ENCODE peak calls at places on chromosomes 4 and X, in nine cellular contexts. X, C, O, U, Y, N, A, G and F are unnamed samples.

GRCh38 chrX:136525738-136526606 is 6.0 kb upstream of the VGLL1 start:
- DNase-seq in X (peak; percentile 44), C (peak; percentile 49), O (peak; percentile 57), U (peak; percentile 62), Y (no peak), N (peak; percentile 83), A (peak; percentile 74), G (peak; percentile 91), F (peak; percentile 88)

GRCh38 chr4:10056334-10057022 is 35.2 kb upstream of the SLC2A9 start:
- DNase-seq in X (no peak), C (no peak), O (no peak), U (no peak), Y (no peak), N (no peak), A (no peak), G (no peak), F (no peak)

GRCh38 chrX:132497432-132497831 is 8.6 kb upstream of the MBNL3 start:
- DNase-seq in X (no peak), C (no peak), O (no peak), U (no peak), Y (no peak), N (no peak), A (no peak), G (no peak), F (no peak)

GRCh38 chrX:13119386-13119785 is 75.0 kb upstream of the FAM9C start:
- DNase-seq in X (no peak), C (no peak), O (no peak), U (peak; percentile 50), Y (no peak), N (no peak), A (no peak), G (peak; percentile 44), F (no peak)

GRCh38 chrX:21975827-21976226 is 35.3 kb downstream of the SMS start:
- DNase-seq in X (no peak), C (no peak), O (no peak), U (peak; percentile 75), Y (no peak), N (no peak), A (no peak), G (peak; percentile 71), F (no peak)

GRCh38 chr4:117660668-117661067 is 373.6 kb upstream of the NDST3 start:
- DNase-seq in X (no peak), C (no peak), O (no peak), U (no peak), Y (no peak), N (no peak), A (no peak), G (no peak), F (no peak)

GRCh38 chr4:146235654-146236570 is 21.6 kb downstream of the REELD1 start:
- DNase-seq in X (no peak), C (no peak), O (peak; percentile 61), U (peak; percentile 26), Y (no peak), N (peak; percentile 62), A (no peak), G (no peak), F (no peak)

GRCh38 chrX:10041383-10041782 is 74.2 kb downstream of the CLDN34 start:
- DNase-seq in X (no peak), C (no peak), O (no peak), U (no peak), Y (peak; percentile 79), N (no peak), A (no peak), G (no peak), F (no peak)

GRCh38 chr4:124803641-124804040 is 91.1 kb upstream of the ANKRD50 start:
- DNase-seq in X (no peak), C (no peak), O (no peak), U (peak; percentile 11), Y (no peak), N (no peak), A (no peak), G (peak; percentile 22), F (no peak)

GRCh38 chr4:173057442-173057841 is 111.2 kb upstream of the GALNT7 start:
- DNase-seq in X (no peak), C (no peak), O (no peak), U (peak; percentile 37), Y (no peak), N (no peak), A (no peak), G (no peak), F (no peak)

GRCh38 chrX:132426695-132427281 is 62.0 kb downstream of the MBNL3 start:
- DNase-seq in X (no peak), C (no peak), O (no peak), U (peak; percentile 79), Y (no peak), N (no peak), A (no peak), G (peak; percentile 68), F (no peak)

GRCh38 chr4:175385797-175386196 is 426.3 kb downstream of the GPM6A start:
- DNase-seq in X (no peak), C (no peak), O (no peak), U (peak; percentile 2), Y (no peak), N (no peak), A (no peak), G (no peak), F (no peak)

GRCh38 chrX:40172980-40173661 is 75.4 kb upstream of the BCOR start:
- DNase-seq in X (peak; percentile 32), C (no peak), O (no peak), U (peak; percentile 22), Y (no peak), N (no peak), A (no peak), G (no peak), F (no peak)

GRCh38 chrX:40169193-40170086 is 71.7 kb upstream of the BCOR start:
- DNase-seq in X (peak; percentile 79), C (no peak), O (no peak), U (peak; percentile 93), Y (peak; percentile 88), N (peak; percentile 78), A (peak; percentile 80), G (peak; percentile 83), F (no peak)

GRCh38 chrX:40172169-40172979 is 74.6 kb upstream of the BCOR start:
- DNase-seq in X (peak; percentile 69), C (peak; percentile 73), O (peak; percentile 62), U (peak; percentile 90), Y (no peak), N (peak; percentile 84), A (peak; percentile 64), G (peak; percentile 65), F (peak; percentile 90)

GRCh38 chrX:40171513-40172168 is 73.9 kb upstream of the BCOR start:
- DNase-seq in X (peak; percentile 27), C (peak; percentile 35), O (no peak), U (peak; percentile 86), Y (no peak), N (peak; percentile 59), A (no peak), G (peak; percentile 53), F (no peak)

GRCh38 chrX:40170830-40171512 is 73.2 kb upstream of the BCOR start:
- DNase-seq in X (peak; percentile 37), C (peak; percentile 24), O (no peak), U (peak; percentile 69), Y (no peak), N (no peak), A (no peak), G (no peak), F (no peak)
- H3K4me1 ChIP-seq in X (no peaks in the 10 kb centered on the region), C (peaks cover 12% of the 10 kb centered on the region), O (no peaks in the 10 kb centered on the region), U (peaks cover 41% of the 10 kb centered on the region), Y (peaks cover 7% of the 10 kb centered on the region), N (no peaks in the 10 kb centered on the region), A (peaks cover 10% of the 10 kb centered on the region), G (peaks cover 51% of the 10 kb centered on the region), F (peaks cover 5% of the 10 kb centered on the region)

GRCh38 chr4:179831274-179831673 is 2389.0 kb upstream of the AGA start:
- DNase-seq in X (no peak), C (no peak), O (no peak), U (no peak), Y (no peak), N (no peak), A (no peak), G (no peak), F (no peak)
- H3K9me3 ChIP-seq in X (no peaks in the 10 kb centered on the region), C (no peaks in the 10 kb centered on the region), O (no peaks in the 10 kb centered on the region), U (peaks cover 15% of the 10 kb centered on the region), Y (no peaks in the 10 kb centered on the region), N (peaks cover 3% of the 10 kb centered on the region), A (no peaks in the 10 kb centered on the region), G (no peaks in the 10 kb centered on the region), F (no peaks in the 10 kb centered on the region)

GRCh38 chrX:18542897-18543296 is 117.5 kb downstream of the CDKL5 start:
- DNase-seq in X (no peak), C (no peak), O (no peak), U (no peak), Y (no peak), N (peak; percentile 49), A (no peak), G (no peak), F (no peak)
- H3K4me1 ChIP-seq in X (no peaks in the 10 kb centered on the region), C (no peaks in the 10 kb centered on the region), O (no peaks in the 10 kb centered on the region), U (no peaks in the 10 kb centered on the region), Y (no peaks in the 10 kb centered on the region), N (no peaks in the 10 kb centered on the region), A (no peaks in the 10 kb centered on the region), G (no peaks in the 10 kb centered on the region), F (no peaks in the 10 kb centered on the region)

GRCh38 chr4:47566975-47567374 is 81.9 kb downstream of the ATP10D start:
- DNase-seq in X (no peak), C (no peak), O (no peak), U (no peak), Y (no peak), N (no peak), A (no peak), G (no peak), F (no peak)
- H3K9me3 ChIP-seq in X (no peaks in the 10 kb centered on the region), C (no peaks in the 10 kb centered on the region), O (no peaks in the 10 kb centered on the region), U (no peaks in the 10 kb centered on the region), Y (no peaks in the 10 kb centered on the region), N (no peaks in the 10 kb centered on the region), A (no peaks in the 10 kb centered on the region), G (no peaks in the 10 kb centered on the region), F (no peaks in the 10 kb centered on the region)